ENCODE peak calls at places on chromosomes 11 and 22, in four cellular contexts. H is HCT116, U is K562, S is GM12878. C is an unnamed sample.

GRCh38 chr22:25777870-25778269 is 35.9 kb downstream of the MYO18B start:
- DNase-seq in H (peak), U (no peak), S (peak), C (peak)

GRCh38 chr11:81744336-81745116 is 989.1 kb downstream of the FAM181B start:
- DNase-seq in H (no peak), U (no peak), S (no peak), C (no peak)

GRCh38 chr22:35352214-35353111 is 28.4 kb upstream of the HMOX1 start:
- DNase-seq in H (no peak), U (no peak), S (no peak), C (peak)

GRCh38 chr11:58796333-58797049 is 48.0 kb downstream of the GLYATL2 start:
- DNase-seq in H (no peak), U (no peak), S (no peak), C (peak)

GRCh38 chr22:29379258-29379657 is 9.1 kb downstream of the AP1B1 start:
- DNase-seq in H (no peak), U (no peak), S (no peak), C (no peak)

GRCh38 chr11:116792869-116793475 is 1.3 kb upstream of the APOA5 start:
- DNase-seq in H (no peak), U (no peak), S (no peak), C (no peak)

GRCh38 chr11:11155962-11156815 is 196.9 kb downstream of the CSNK2A3 start:
- DNase-seq in H (peak), U (peak), S (no peak), C (peak)

GRCh38 chr11:69442012-69442806 is 39.3 kb upstream of the LINC01488 start:
- DNase-seq in H (no peak), U (no peak), S (no peak), C (no peak)

GRCh38 chr11:133081020-133081419 is 451.3 kb downstream of the OPCML start:
- DNase-seq in H (no peak), U (no peak), S (no peak), C (peak)

GRCh38 chr22:27262371-27262770 is 539.2 kb downstream of the MN1 start:
- DNase-seq in H (no peak), U (no peak), S (no peak), C (no peak)

GRCh38 chr11:112348480-112349029 is 87.9 kb upstream of the PLET1 start:
- DNase-seq in H (no peak), U (no peak), S (no peak), C (no peak)

GRCh38 chr22:41780714-41781507 is 19.6 kb upstream of the CCDC134 start:
- DNase-seq in H (no peak), U (peak), S (peak), C (peak)

GRCh38 chr11:119472186-119472855 is 49.3 kb upstream of the THY1 start:
- DNase-seq in H (no peak), U (no peak), S (no peak), C (no peak)

GRCh38 chr11:26088391-26088790 is 243.5 kb upstream of the ANO3 start:
- DNase-seq in H (no peak), U (no peak), S (no peak), C (no peak)

GRCh38 chr11:78039919-78040671 is 17.0 kb upstream of the KCTD14 start:
- DNase-seq in H (no peak), U (peak), S (no peak), C (no peak)

GRCh38 chr11:57049749-57050148 is 61.0 kb downstream of the OR5AK2 start:
- DNase-seq in H (no peak), U (no peak), S (no peak), C (peak)

GRCh38 chr22:45469573-45470383 is 32.9 kb upstream of the FBLN1 start:
- DNase-seq in H (no peak), U (no peak), S (no peak), C (no peak)

GRCh38 chr22:26883393-26883792 is 226.0 kb downstream of the MIAT start:
- DNase-seq in H (no peak), U (no peak), S (no peak), C (no peak)

GRCh38 chr11:96213500-96213899 is 129.5 kb downstream of the MAML2 start:
- DNase-seq in H (no peak), U (peak), S (no peak), C (no peak)

GRCh38 chr22:43252319-43252718 is 65.4 kb upstream of the TTLL12 start:
- DNase-seq in H (no peak), U (no peak), S (no peak), C (no peak)

GRCh38 chr11:73974611-73975478 is 7.8 kb downstream of the UCP2 start:
- DNase-seq in H (no peak), U (no peak), S (no peak), C (no peak)

GRCh38 chr11:70503201-70503877 is 105.0 kb downstream of the CTTN start:
- DNase-seq in H (no peak), U (no peak), S (no peak), C (no peak)

GRCh38 chr11:93444671-93445073 is 98.5 kb downstream of the SMCO4 start:
- DNase-seq in H (no peak), U (no peak), S (no peak), C (peak)

GRCh38 chr11:47886096-47886495 is 37.9 kb upstream of the NUP160 start:
- DNase-seq in H (no peak), U (no peak), S (no peak), C (no peak)

GRCh38 chr11:134537296-134537695 is 125.3 kb upstream of the B3GAT1 start:
- DNase-seq in H (no peak), U (no peak), S (no peak), C (no peak)

GRCh38 chr11:92527467-92527866 is 302.8 kb downstream of the FAT3 start:
- DNase-seq in H (no peak), U (no peak), S (no peak), C (no peak)

GRCh38 chr11:131154329-131154728 is 216.1 kb upstream of the NTM start:
- DNase-seq in H (no peak), U (no peak), S (no peak), C (no peak)

GRCh38 chr11:69558519-69558941 is 77.1 kb downstream of the LINC01488 start:
- DNase-seq in H (no peak), U (no peak), S (no peak), C (no peak)

GRCh38 chr22:47213571-47214230 is 451.3 kb downstream of the TBC1D22A start:
- DNase-seq in H (peak), U (peak), S (no peak), C (peak)

DNA sequence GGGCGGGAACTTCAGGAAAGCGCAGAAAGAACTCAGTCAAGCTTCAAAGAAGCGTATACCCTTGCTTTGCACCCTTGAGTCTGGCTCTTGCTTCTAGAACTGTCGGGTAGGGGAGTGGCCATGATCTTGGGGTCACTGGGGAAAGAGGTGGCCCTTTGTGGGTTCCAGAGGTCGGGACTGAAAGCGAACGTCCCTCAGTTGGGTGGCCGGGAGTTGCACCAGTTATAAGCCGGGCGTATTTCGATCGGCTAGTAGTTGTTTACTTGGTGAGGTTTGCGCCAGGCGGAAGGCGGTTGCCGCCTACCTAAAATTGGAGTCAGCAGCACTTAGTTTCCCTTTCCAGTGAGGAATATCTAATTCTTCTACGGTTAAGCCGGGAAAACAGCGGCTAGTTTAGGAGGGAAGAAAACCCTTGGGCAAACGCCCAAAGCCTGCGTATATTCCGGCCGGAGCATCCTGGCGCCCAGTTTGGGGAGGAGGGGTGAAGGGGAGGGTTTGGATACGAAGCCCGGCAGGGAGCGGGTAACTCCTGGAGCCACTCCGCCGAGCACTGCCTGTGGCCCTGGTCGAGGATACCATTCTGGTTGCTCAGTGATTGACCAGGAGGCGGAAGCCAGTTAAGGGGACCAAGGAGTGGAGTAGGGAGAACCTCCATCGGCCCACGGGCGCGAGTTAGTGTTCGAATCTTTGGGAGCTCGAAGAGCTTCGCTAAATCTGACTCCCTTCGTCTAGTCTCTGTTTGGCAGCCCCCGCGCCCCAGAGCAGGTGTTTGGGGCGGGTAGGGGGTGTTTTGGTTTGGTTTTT is 810 bp upstream of the WT1 start:
- DNase-seq in H (no peak), U (no peak), S (no peak), C (peak)
- TF ChIP-seq EZH2 in H (no peak), U (no peak), S (no peak), C (peak)

DNA sequence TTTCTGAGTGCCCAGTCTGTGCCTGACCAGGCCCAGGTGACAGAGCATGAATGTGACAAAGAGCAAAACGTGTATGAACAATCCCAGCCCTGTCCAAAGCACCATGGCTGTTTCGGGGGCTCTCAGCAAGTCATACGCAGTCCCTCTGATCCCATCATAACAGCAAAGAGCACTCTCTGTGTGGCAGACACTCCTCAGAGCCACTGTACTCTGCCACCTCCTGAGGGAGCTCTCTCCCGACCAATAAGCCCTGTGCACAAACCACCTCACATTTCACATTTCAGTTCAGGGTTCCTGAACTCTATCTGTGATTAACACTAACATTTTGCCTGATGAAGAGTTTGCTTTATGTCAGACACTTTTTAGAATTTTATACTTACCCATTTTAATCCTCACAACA is 6.6 kb downstream of the DGCR2 start:
- DNase-seq in H (no peak), U (no peak), S (no peak), C (no peak)
- TF ChIP-seq REST in H (no peak), U (no peak), S (no peak), C (no peak)

GRCh38 chr11:16920559-16920958 is 93.7 kb downstream of the PLEKHA7 start:
- DNase-seq in H (no peak), U (no peak), S (no peak), C (no peak)
- TF ChIP-seq POLR2AphosphoS5 in H (no peak), U (no peak), S (no peak), C (no peak)

GRCh38 chr22:49093192-49093880 is 734.3 kb downstream of the BRD1 start:
- DNase-seq in H (no peak), U (no peak), S (no peak), C (no peak)
- TF ChIP-seq EZH2 in H (no peak), U (no peak), S (no peak), C (no peak)

GRCh38 chr11:35362571-35362980 is 56.8 kb downstream of the SLC1A2 start:
- DNase-seq in H (no peak), U (no peak), S (no peak), C (peak)

GRCh38 chr11:35357893-35358292 is 61.5 kb downstream of the SLC1A2 start:
- DNase-seq in H (no peak), U (no peak), S (no peak), C (no peak)

GRCh38 chr11:35360059-35360530 is 59.3 kb downstream of the SLC1A2 start:
- DNase-seq in H (no peak), U (no peak), S (no peak), C (no peak)

GRCh38 chr11:35363246-35364100 is 55.9 kb downstream of the SLC1A2 start:
- DNase-seq in H (no peak), U (no peak), S (no peak), C (no peak)

DNA sequence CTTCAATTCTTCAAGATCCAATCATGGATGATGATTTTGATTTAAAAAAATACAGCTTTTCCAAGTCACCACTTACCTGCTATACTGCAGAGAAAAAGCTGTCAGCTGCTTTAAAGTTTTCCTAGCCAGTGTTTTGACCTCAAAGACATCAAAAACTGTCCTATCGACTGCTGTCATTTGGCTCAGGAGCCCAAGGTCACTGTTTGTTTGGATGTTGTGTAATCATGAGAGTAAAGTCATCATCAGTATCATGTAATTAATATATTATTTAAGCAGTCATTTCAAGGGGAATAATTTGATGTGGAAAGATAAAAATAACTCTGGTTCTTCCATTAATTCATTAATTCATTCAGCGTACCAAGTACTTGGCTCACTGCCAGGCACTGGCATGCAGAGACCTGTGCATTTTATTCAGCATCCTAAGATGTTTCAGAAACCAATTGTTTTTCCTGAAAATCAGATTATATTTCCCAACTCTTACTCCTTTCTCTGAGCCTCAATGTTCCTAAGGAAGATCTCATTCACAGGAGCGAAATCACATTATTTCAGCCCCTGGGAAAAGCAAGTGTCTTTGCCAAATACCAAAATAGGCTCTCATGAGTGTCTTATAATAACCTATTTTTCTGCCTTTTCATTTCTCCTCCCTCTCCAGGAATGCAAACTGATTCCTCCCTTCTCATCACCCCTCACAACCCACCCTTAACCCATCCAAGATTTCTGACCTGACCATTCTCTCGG is 59.9 kb downstream of the SLC1A2 start:
- DNase-seq in H (no peak), U (no peak), S (no peak), C (no peak)
- TF ChIP-seq REST in H (no peak), U (no peak), S (no peak), C (no peak)

GRCh38 chr22:36860821-36861659 is at the start of gene NCF4:
- DNase-seq in H (no peak), U (no peak), S (peak), C (no peak)
- TF ChIP-seq POLR2AphosphoS5 in H (no peak), U (no peak), S (peak), C (no peak)

DNA sequence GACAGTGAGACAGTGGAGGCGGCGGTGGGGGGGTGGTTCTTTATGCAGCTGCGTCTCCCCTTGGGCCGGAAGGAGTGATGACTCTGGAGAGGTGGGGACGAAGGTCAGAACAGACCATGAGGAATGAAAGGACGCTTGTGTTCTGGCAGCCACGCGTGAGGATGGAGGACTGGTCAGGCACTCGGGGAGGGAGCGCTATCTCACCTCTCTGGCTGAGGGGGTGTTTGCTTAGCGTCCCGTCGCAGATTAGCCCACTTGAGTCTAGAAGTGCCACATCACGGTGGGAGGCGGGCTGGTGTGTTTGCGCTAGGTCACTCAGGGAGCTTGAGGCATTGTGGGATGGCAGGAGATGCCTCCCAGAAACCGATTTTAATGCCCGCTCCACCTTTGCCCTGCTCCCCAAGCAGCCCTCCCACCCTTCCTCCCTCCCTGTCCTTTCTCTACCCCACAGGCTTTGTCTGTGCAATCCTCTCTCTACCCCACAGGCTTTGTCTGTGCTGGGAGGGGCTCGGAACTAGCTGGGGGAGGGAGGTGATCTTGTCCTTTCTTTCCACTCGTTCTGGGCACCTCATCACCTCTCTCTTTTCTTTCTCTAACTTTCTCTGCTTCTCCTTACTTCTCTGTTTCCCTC is 97.8 kb downstream of the PKNOX2 start:
- DNase-seq in H (no peak), U (no peak), S (no peak), C (no peak)
- TF ChIP-seq EZH2 in H (no peak), U (no peak), S (no peak), C (no peak)

GRCh38 chr11:65873280-65874156 is 918 bp upstream of the EFEMP2 start:
- DNase-seq in H (peak), U (peak), S (peak), C (peak)
- TF ChIP-seq REST in H (no peak), U (no peak), S (no peak), C (no peak)

DNA sequence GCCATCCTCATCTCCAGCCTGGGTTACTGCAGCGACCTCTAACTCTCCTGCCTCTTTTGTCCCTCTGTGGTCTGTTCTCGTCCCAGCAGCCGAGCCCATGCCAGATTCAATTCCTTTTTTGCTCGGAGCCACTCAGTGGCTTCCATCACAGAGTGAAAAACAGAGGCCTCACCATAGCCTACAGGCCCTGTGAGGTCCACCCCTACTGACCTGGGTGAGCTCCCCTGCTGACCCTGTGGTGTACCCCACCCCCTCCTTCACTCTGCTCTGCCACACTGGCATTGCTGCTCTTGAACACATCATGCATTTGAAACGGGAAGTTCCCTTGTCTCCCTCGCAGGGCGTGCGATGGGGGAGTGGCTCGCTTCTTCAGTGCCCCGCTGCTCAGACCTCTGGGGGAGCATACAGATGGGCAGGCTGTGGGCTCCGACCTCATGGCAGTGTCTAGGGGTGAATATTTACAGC is 2.1 kb downstream of the AIP start:
- DNase-seq in H (no peak), U (no peak), S (peak), C (no peak)
- TF ChIP-seq POLR2AphosphoS5 in H (no peak), U (no peak), S (peak), C (no peak)